ENCODE peak calls at places on chromosomes 5 and 9, in five cellular contexts. D is type B pancreatic cell, L is RCC 7860, W is HFFc6, H is ureter. K is an unnamed sample.

GRCh38 chr5:128491291-128491690 is 46.8 kb downstream of the FBN2 start:
- DNase-seq in H (no peak), D (no peak), W (no peak), L (no peak), K (no peak)

GRCh38 chr5:108634251-108634950 is 113.3 kb upstream of the FER start:
- DNase-seq in H (no peak), D (no peak), L (no peak), W (no peak), K (no peak)

GRCh38 chr5:5589857-5590256 is 167.4 kb downstream of the ICE1 start:
- DNase-seq in W (no peak), H (no peak), D (no peak), L (no peak), K (no peak)

GRCh38 chr9:72217306-72217842 is 68.1 kb downstream of the GDA start:
- DNase-seq in D (no peak), L (no peak), H (no peak), W (no peak), K (no peak)

GRCh38 chr5:141326088-141326854 is 4.0 kb upstream of the PCDHGA1 start:
- DNase-seq in L (no peak), W (peak), H (no peak), D (no peak), K (no peak)

GRCh38 chr5:167821096-167821590 is 470.3 kb upstream of the WWC1 start:
- DNase-seq in H (no peak), D (no peak), W (no peak), L (no peak), K (no peak)

GRCh38 chr9:111300140-111300735 is 29.8 kb downstream of the OR2K2 start:
- DNase-seq in H (no peak), L (no peak), W (no peak), D (no peak), K (no peak)

GRCh38 chr9:34246453-34246852 is 67.6 kb downstream of the UBAP1 start:
- DNase-seq in W (no peak), D (no peak), L (no peak), H (no peak), K (no peak)

GRCh38 chr9:134275379-134275778 is 50.9 kb upstream of the RXRA start:
- DNase-seq in W (no peak), L (no peak), D (no peak), H (no peak), K (no peak)

GRCh38 chr5:132204330-132204729 is 23.3 kb downstream of the P4HA2 start:
- DNase-seq in D (no peak), W (no peak), L (no peak), H (no peak), K (no peak)

GRCh38 chr9:90393355-90394152 is 249.1 kb downstream of the DIRAS2 start:
- DNase-seq in W (no peak), D (no peak), H (peak), L (peak), K (peak)

GRCh38 chr5:36045895-36046294 is 20.8 kb downstream of the UGT3A2 start:
- DNase-seq in L (no peak), H (no peak), D (no peak), W (no peak), K (no peak)

GRCh38 chr9:16309350-16310271 is 560.9 kb downstream of the BNC2 start:
- DNase-seq in H (peak), W (no peak), D (peak), L (no peak), K (no peak)

GRCh38 chr5:175889910-175890684 is 18.7 kb downstream of the CPLX2 start:
- DNase-seq in L (no peak), W (peak), H (no peak), D (no peak), K (no peak)

GRCh38 chr5:7434937-7435336 is 39.0 kb downstream of the ADCY2 start:
- DNase-seq in H (no peak), L (no peak), W (no peak), D (no peak), K (no peak)

GRCh38 chr5:33231935-33232334 is 208.8 kb upstream of the TARS1 start:
- DNase-seq in D (no peak), W (peak), H (no peak), L (no peak), K (no peak)

GRCh38 chr9:77910216-77910615 is 121.4 kb downstream of the GNAQ start:
- DNase-seq in W (no peak), D (no peak), L (no peak), H (no peak), K (no peak)

GRCh38 chr5:150155258-150156032 is at the start of gene PDGFRB:
- DNase-seq in L (no peak), W (peak), H (peak), D (peak), K (peak)

GRCh38 chr9:122791872-122792669 is 3.3 kb downstream of the OR5C1 start:
- DNase-seq in D (no peak), W (no peak), L (no peak), H (no peak), K (no peak)